ENCODE peak calls at places on chromosomes 1 and 21, in nine cellular contexts. One of them, this sample, is unnamed.

GRCh38 chr1:944341-945325 is 14.4 kb downstream of the NOC2L start:
- DNase-seq in HS-27A: no peak
- DNase-seq in posterior vena cava: no peak
- DNase-seq in bronchial epithelial cell: no peak
- DNase-seq in stimulated activated CD8-positive, alpha-beta memory T cell treated with anti-CD3 and anti-CD28 coated beads, Interleukin-7, amount 100 ng/mL, for 1 hour: no peak
- DNase-seq in omental fat pad: no peak
- DNase-seq in stimulated activated CD4-positive, alpha-beta T cell treated with anti-CD3 and anti-CD28 coated beads, TNF-alpha, amount 100 ng/mL, for 1 hour: no peak
- DNase-seq in anterior cingulate cortex: no peak
- DNase-seq in CD8-positive, alpha-beta T cell: no peak
- DNase-seq in this sample: no peak

GRCh38 chr1:85047472-85048295 is 616 bp downstream of the MCOLN3 start:
- DNase-seq in HS-27A: no peak
- DNase-seq in posterior vena cava: peak; percentile 74
- DNase-seq in bronchial epithelial cell: no peak
- DNase-seq in stimulated activated CD8-positive, alpha-beta memory T cell treated with anti-CD3 and anti-CD28 coated beads, Interleukin-7, amount 100 ng/mL, for 1 hour: no peak
- DNase-seq in omental fat pad: no peak
- DNase-seq in stimulated activated CD4-positive, alpha-beta T cell treated with anti-CD3 and anti-CD28 coated beads, TNF-alpha, amount 100 ng/mL, for 1 hour: no peak
- DNase-seq in anterior cingulate cortex: no peak
- DNase-seq in CD8-positive, alpha-beta T cell: no peak
- DNase-seq in this sample: no peak

GRCh38 chr1:30744060-30744756 is 13.4 kb downstream of the LAPTM5 start:
- DNase-seq in HS-27A: no peak
- DNase-seq in posterior vena cava: no peak
- DNase-seq in bronchial epithelial cell: peak; percentile 25
- DNase-seq in stimulated activated CD8-positive, alpha-beta memory T cell treated with anti-CD3 and anti-CD28 coated beads, Interleukin-7, amount 100 ng/mL, for 1 hour: no peak
- DNase-seq in omental fat pad: no peak
- DNase-seq in stimulated activated CD4-positive, alpha-beta T cell treated with anti-CD3 and anti-CD28 coated beads, TNF-alpha, amount 100 ng/mL, for 1 hour: no peak
- DNase-seq in anterior cingulate cortex: no peak
- DNase-seq in CD8-positive, alpha-beta T cell: no peak
- DNase-seq in this sample: no peak

GRCh38 chr21:28669978-28670377 is 322.7 kb downstream of the LTN1 start:
- DNase-seq in HS-27A: no peak
- DNase-seq in posterior vena cava: no peak
- DNase-seq in bronchial epithelial cell: no peak
- DNase-seq in stimulated activated CD8-positive, alpha-beta memory T cell treated with anti-CD3 and anti-CD28 coated beads, Interleukin-7, amount 100 ng/mL, for 1 hour: no peak
- DNase-seq in omental fat pad: no peak
- DNase-seq in stimulated activated CD4-positive, alpha-beta T cell treated with anti-CD3 and anti-CD28 coated beads, TNF-alpha, amount 100 ng/mL, for 1 hour: no peak
- DNase-seq in anterior cingulate cortex: no peak
- DNase-seq in CD8-positive, alpha-beta T cell: no peak
- DNase-seq in this sample: no peak

GRCh38 chr1:68796888-68797287 is 300.0 kb upstream of the DEPDC1 start:
- DNase-seq in HS-27A: no peak
- DNase-seq in posterior vena cava: no peak
- DNase-seq in bronchial epithelial cell: no peak
- DNase-seq in stimulated activated CD8-positive, alpha-beta memory T cell treated with anti-CD3 and anti-CD28 coated beads, Interleukin-7, amount 100 ng/mL, for 1 hour: no peak
- DNase-seq in omental fat pad: no peak
- DNase-seq in stimulated activated CD4-positive, alpha-beta T cell treated with anti-CD3 and anti-CD28 coated beads, TNF-alpha, amount 100 ng/mL, for 1 hour: no peak
- DNase-seq in anterior cingulate cortex: no peak
- DNase-seq in CD8-positive, alpha-beta T cell: no peak
- DNase-seq in this sample: no peak

GRCh38 chr1:45305231-45305630 is 21.5 kb upstream of the HPDL start:
- DNase-seq in HS-27A: no peak
- DNase-seq in posterior vena cava: no peak
- DNase-seq in bronchial epithelial cell: no peak
- DNase-seq in stimulated activated CD8-positive, alpha-beta memory T cell treated with anti-CD3 and anti-CD28 coated beads, Interleukin-7, amount 100 ng/mL, for 1 hour: no peak
- DNase-seq in omental fat pad: no peak
- DNase-seq in stimulated activated CD4-positive, alpha-beta T cell treated with anti-CD3 and anti-CD28 coated beads, TNF-alpha, amount 100 ng/mL, for 1 hour: no peak
- DNase-seq in anterior cingulate cortex: no peak
- DNase-seq in CD8-positive, alpha-beta T cell: no peak
- DNase-seq in this sample: no peak

GRCh38 chr1:66323958-66324357 is 210.0 kb upstream of the SGIP1 start:
- DNase-seq in HS-27A: no peak
- DNase-seq in posterior vena cava: no peak
- DNase-seq in bronchial epithelial cell: no peak
- DNase-seq in stimulated activated CD8-positive, alpha-beta memory T cell treated with anti-CD3 and anti-CD28 coated beads, Interleukin-7, amount 100 ng/mL, for 1 hour: no peak
- DNase-seq in omental fat pad: no peak
- DNase-seq in stimulated activated CD4-positive, alpha-beta T cell treated with anti-CD3 and anti-CD28 coated beads, TNF-alpha, amount 100 ng/mL, for 1 hour: no peak
- DNase-seq in anterior cingulate cortex: no peak
- DNase-seq in CD8-positive, alpha-beta T cell: no peak
- DNase-seq in this sample: no peak

GRCh38 chr1:85801520-85801919 is 93.3 kb upstream of the ZNHIT6 start:
- DNase-seq in HS-27A: no peak
- DNase-seq in posterior vena cava: no peak
- DNase-seq in bronchial epithelial cell: peak; percentile 65
- DNase-seq in stimulated activated CD8-positive, alpha-beta memory T cell treated with anti-CD3 and anti-CD28 coated beads, Interleukin-7, amount 100 ng/mL, for 1 hour: no peak
- DNase-seq in omental fat pad: no peak
- DNase-seq in stimulated activated CD4-positive, alpha-beta T cell treated with anti-CD3 and anti-CD28 coated beads, TNF-alpha, amount 100 ng/mL, for 1 hour: no peak
- DNase-seq in anterior cingulate cortex: no peak
- DNase-seq in CD8-positive, alpha-beta T cell: no peak
- DNase-seq in this sample: no peak

GRCh38 chr1:165581926-165582325 is 38.1 kb downstream of the LRRC52 start:
- DNase-seq in HS-27A: no peak
- DNase-seq in posterior vena cava: no peak
- DNase-seq in bronchial epithelial cell: no peak
- DNase-seq in stimulated activated CD8-positive, alpha-beta memory T cell treated with anti-CD3 and anti-CD28 coated beads, Interleukin-7, amount 100 ng/mL, for 1 hour: no peak
- DNase-seq in omental fat pad: no peak
- DNase-seq in stimulated activated CD4-positive, alpha-beta T cell treated with anti-CD3 and anti-CD28 coated beads, TNF-alpha, amount 100 ng/mL, for 1 hour: no peak
- DNase-seq in anterior cingulate cortex: no peak
- DNase-seq in CD8-positive, alpha-beta T cell: no peak
- DNase-seq in this sample: no peak

GRCh38 chr1:229029644-229030235 is 241.2 kb upstream of the RAB4A start:
- DNase-seq in HS-27A: no peak
- DNase-seq in posterior vena cava: no peak
- DNase-seq in bronchial epithelial cell: no peak
- DNase-seq in stimulated activated CD8-positive, alpha-beta memory T cell treated with anti-CD3 and anti-CD28 coated beads, Interleukin-7, amount 100 ng/mL, for 1 hour: no peak
- DNase-seq in omental fat pad: no peak
- DNase-seq in stimulated activated CD4-positive, alpha-beta T cell treated with anti-CD3 and anti-CD28 coated beads, TNF-alpha, amount 100 ng/mL, for 1 hour: no peak
- DNase-seq in anterior cingulate cortex: no peak
- DNase-seq in CD8-positive, alpha-beta T cell: no peak
- DNase-seq in this sample: no peak

GRCh38 chr21:43969115-43969444 is 43.0 kb upstream of the TRAPPC10 start:
- DNase-seq in HS-27A: no peak
- DNase-seq in posterior vena cava: no peak
- DNase-seq in bronchial epithelial cell: no peak
- DNase-seq in stimulated activated CD8-positive, alpha-beta memory T cell treated with anti-CD3 and anti-CD28 coated beads, Interleukin-7, amount 100 ng/mL, for 1 hour: no peak
- DNase-seq in omental fat pad: no peak
- DNase-seq in stimulated activated CD4-positive, alpha-beta T cell treated with anti-CD3 and anti-CD28 coated beads, TNF-alpha, amount 100 ng/mL, for 1 hour: no peak
- DNase-seq in anterior cingulate cortex: no peak
- DNase-seq in CD8-positive, alpha-beta T cell: no peak
- DNase-seq in this sample: no peak

GRCh38 chr21:34807146-34807880 is 138.5 kb downstream of the CLIC6 start:
- DNase-seq in HS-27A: peak; percentile 89
- DNase-seq in posterior vena cava: peak; percentile 78
- DNase-seq in bronchial epithelial cell: peak; percentile 99
- DNase-seq in stimulated activated CD8-positive, alpha-beta memory T cell treated with anti-CD3 and anti-CD28 coated beads, Interleukin-7, amount 100 ng/mL, for 1 hour: peak; percentile 37
- DNase-seq in omental fat pad: peak; percentile 45
- DNase-seq in stimulated activated CD4-positive, alpha-beta T cell treated with anti-CD3 and anti-CD28 coated beads, TNF-alpha, amount 100 ng/mL, for 1 hour: peak; percentile 28
- DNase-seq in anterior cingulate cortex: no peak
- DNase-seq in CD8-positive, alpha-beta T cell: peak; percentile 45
- DNase-seq in this sample: no peak

GRCh38 chr1:9881838-9882249 is 28.2 kb downstream of the CTNNBIP1 start:
- DNase-seq in HS-27A: peak; percentile 83
- DNase-seq in posterior vena cava: no peak
- DNase-seq in bronchial epithelial cell: peak; percentile 79
- DNase-seq in stimulated activated CD8-positive, alpha-beta memory T cell treated with anti-CD3 and anti-CD28 coated beads, Interleukin-7, amount 100 ng/mL, for 1 hour: no peak
- DNase-seq in omental fat pad: no peak
- DNase-seq in stimulated activated CD4-positive, alpha-beta T cell treated with anti-CD3 and anti-CD28 coated beads, TNF-alpha, amount 100 ng/mL, for 1 hour: no peak
- DNase-seq in anterior cingulate cortex: no peak
- DNase-seq in CD8-positive, alpha-beta T cell: no peak
- DNase-seq in this sample: no peak

GRCh38 chr1:94783342-94784264 is 36.6 kb upstream of the SLC44A3 start:
- DNase-seq in HS-27A: peak; percentile 91
- DNase-seq in posterior vena cava: peak; percentile 95
- DNase-seq in bronchial epithelial cell: no peak
- DNase-seq in stimulated activated CD8-positive, alpha-beta memory T cell treated with anti-CD3 and anti-CD28 coated beads, Interleukin-7, amount 100 ng/mL, for 1 hour: no peak
- DNase-seq in omental fat pad: no peak
- DNase-seq in stimulated activated CD4-positive, alpha-beta T cell treated with anti-CD3 and anti-CD28 coated beads, TNF-alpha, amount 100 ng/mL, for 1 hour: no peak
- DNase-seq in anterior cingulate cortex: peak; percentile 12
- DNase-seq in CD8-positive, alpha-beta T cell: no peak
- DNase-seq in this sample: peak; percentile 74

GRCh38 chr21:39451332-39452206 is at the start of gene SH3BGR:
- DNase-seq in HS-27A: no peak
- DNase-seq in posterior vena cava: no peak
- DNase-seq in bronchial epithelial cell: peak; percentile 9
- DNase-seq in stimulated activated CD8-positive, alpha-beta memory T cell treated with anti-CD3 and anti-CD28 coated beads, Interleukin-7, amount 100 ng/mL, for 1 hour: no peak
- DNase-seq in omental fat pad: no peak
- DNase-seq in stimulated activated CD4-positive, alpha-beta T cell treated with anti-CD3 and anti-CD28 coated beads, TNF-alpha, amount 100 ng/mL, for 1 hour: no peak
- DNase-seq in anterior cingulate cortex: peak; percentile 25
- DNase-seq in CD8-positive, alpha-beta T cell: no peak
- DNase-seq in this sample: peak; percentile 58

GRCh38 chr1:116006486-116006964 is 30.2 kb downstream of the SLC22A15 start:
- DNase-seq in HS-27A: no peak
- DNase-seq in posterior vena cava: no peak
- DNase-seq in bronchial epithelial cell: no peak
- DNase-seq in stimulated activated CD8-positive, alpha-beta memory T cell treated with anti-CD3 and anti-CD28 coated beads, Interleukin-7, amount 100 ng/mL, for 1 hour: no peak
- DNase-seq in omental fat pad: no peak
- DNase-seq in stimulated activated CD4-positive, alpha-beta T cell treated with anti-CD3 and anti-CD28 coated beads, TNF-alpha, amount 100 ng/mL, for 1 hour: no peak
- DNase-seq in anterior cingulate cortex: no peak
- DNase-seq in CD8-positive, alpha-beta T cell: no peak
- DNase-seq in this sample: no peak

GRCh38 chr1:27785763-27786162 is 12.7 kb downstream of the STX12 start:
- DNase-seq in HS-27A: no peak
- DNase-seq in posterior vena cava: no peak
- DNase-seq in bronchial epithelial cell: peak; percentile 70
- DNase-seq in stimulated activated CD8-positive, alpha-beta memory T cell treated with anti-CD3 and anti-CD28 coated beads, Interleukin-7, amount 100 ng/mL, for 1 hour: no peak
- DNase-seq in omental fat pad: no peak
- DNase-seq in stimulated activated CD4-positive, alpha-beta T cell treated with anti-CD3 and anti-CD28 coated beads, TNF-alpha, amount 100 ng/mL, for 1 hour: no peak
- DNase-seq in anterior cingulate cortex: no peak
- DNase-seq in CD8-positive, alpha-beta T cell: no peak
- DNase-seq in this sample: no peak

GRCh38 chr1:10890391-10891073 is 94.1 kb upstream of the CASZ1 start:
- DNase-seq in HS-27A: no peak
- DNase-seq in posterior vena cava: no peak
- DNase-seq in bronchial epithelial cell: peak; percentile 74
- DNase-seq in stimulated activated CD8-positive, alpha-beta memory T cell treated with anti-CD3 and anti-CD28 coated beads, Interleukin-7, amount 100 ng/mL, for 1 hour: no peak
- DNase-seq in omental fat pad: no peak
- DNase-seq in stimulated activated CD4-positive, alpha-beta T cell treated with anti-CD3 and anti-CD28 coated beads, TNF-alpha, amount 100 ng/mL, for 1 hour: no peak
- DNase-seq in anterior cingulate cortex: no peak
- DNase-seq in CD8-positive, alpha-beta T cell: no peak
- DNase-seq in this sample: no peak

GRCh38 chr1:221741364-221741970 is 422 bp downstream of the DUSP10 start:
- DNase-seq in HS-27A: no peak
- DNase-seq in posterior vena cava: peak; percentile 81
- DNase-seq in bronchial epithelial cell: peak; percentile 43
- DNase-seq in stimulated activated CD8-positive, alpha-beta memory T cell treated with anti-CD3 and anti-CD28 coated beads, Interleukin-7, amount 100 ng/mL, for 1 hour: no peak
- DNase-seq in omental fat pad: no peak
- DNase-seq in stimulated activated CD4-positive, alpha-beta T cell treated with anti-CD3 and anti-CD28 coated beads, TNF-alpha, amount 100 ng/mL, for 1 hour: no peak
- DNase-seq in anterior cingulate cortex: no peak
- DNase-seq in CD8-positive, alpha-beta T cell: peak; percentile 7
- DNase-seq in this sample: peak; percentile 42

GRCh38 chr1:23273450-23274133 is 56.3 kb upstream of the HTR1D start:
- DNase-seq in HS-27A: peak; percentile 87
- DNase-seq in posterior vena cava: no peak
- DNase-seq in bronchial epithelial cell: peak; percentile 46
- DNase-seq in stimulated activated CD8-positive, alpha-beta memory T cell treated with anti-CD3 and anti-CD28 coated beads, Interleukin-7, amount 100 ng/mL, for 1 hour: no peak
- DNase-seq in omental fat pad: no peak
- DNase-seq in stimulated activated CD4-positive, alpha-beta T cell treated with anti-CD3 and anti-CD28 coated beads, TNF-alpha, amount 100 ng/mL, for 1 hour: no peak
- DNase-seq in anterior cingulate cortex: no peak
- DNase-seq in CD8-positive, alpha-beta T cell: no peak
- DNase-seq in this sample: no peak

GRCh38 chr1:205750683-205751651 is 985 bp upstream of the NUCKS1 start:
- DNase-seq in HS-27A: no peak
- DNase-seq in posterior vena cava: no peak
- DNase-seq in bronchial epithelial cell: no peak
- DNase-seq in stimulated activated CD8-positive, alpha-beta memory T cell treated with anti-CD3 and anti-CD28 coated beads, Interleukin-7, amount 100 ng/mL, for 1 hour: no peak
- DNase-seq in omental fat pad: no peak
- DNase-seq in stimulated activated CD4-positive, alpha-beta T cell treated with anti-CD3 and anti-CD28 coated beads, TNF-alpha, amount 100 ng/mL, for 1 hour: no peak
- DNase-seq in anterior cingulate cortex: no peak
- DNase-seq in CD8-positive, alpha-beta T cell: no peak
- DNase-seq in this sample: no peak

GRCh38 chr1:89781494-89782126 is 39.2 kb upstream of the LRRC8D start:
- DNase-seq in HS-27A: no peak
- DNase-seq in posterior vena cava: no peak
- DNase-seq in bronchial epithelial cell: no peak
- DNase-seq in stimulated activated CD8-positive, alpha-beta memory T cell treated with anti-CD3 and anti-CD28 coated beads, Interleukin-7, amount 100 ng/mL, for 1 hour: no peak
- DNase-seq in omental fat pad: no peak
- DNase-seq in stimulated activated CD4-positive, alpha-beta T cell treated with anti-CD3 and anti-CD28 coated beads, TNF-alpha, amount 100 ng/mL, for 1 hour: peak; percentile 31
- DNase-seq in anterior cingulate cortex: no peak
- DNase-seq in CD8-positive, alpha-beta T cell: peak; percentile 30
- DNase-seq in this sample: no peak

GRCh38 chr21:16145479-16145878 is 415.7 kb downstream of the USP25 start:
- DNase-seq in HS-27A: no peak
- DNase-seq in posterior vena cava: no peak
- DNase-seq in bronchial epithelial cell: no peak
- DNase-seq in stimulated activated CD8-positive, alpha-beta memory T cell treated with anti-CD3 and anti-CD28 coated beads, Interleukin-7, amount 100 ng/mL, for 1 hour: no peak
- DNase-seq in omental fat pad: no peak
- DNase-seq in stimulated activated CD4-positive, alpha-beta T cell treated with anti-CD3 and anti-CD28 coated beads, TNF-alpha, amount 100 ng/mL, for 1 hour: no peak
- DNase-seq in anterior cingulate cortex: no peak
- DNase-seq in CD8-positive, alpha-beta T cell: no peak
- DNase-seq in this sample: no peak

GRCh38 chr1:39391741-39392679 is 99.4 kb upstream of the BMP8A start:
- DNase-seq in HS-27A: no peak
- DNase-seq in posterior vena cava: no peak
- DNase-seq in bronchial epithelial cell: peak; percentile 81
- DNase-seq in stimulated activated CD8-positive, alpha-beta memory T cell treated with anti-CD3 and anti-CD28 coated beads, Interleukin-7, amount 100 ng/mL, for 1 hour: no peak
- DNase-seq in omental fat pad: no peak
- DNase-seq in stimulated activated CD4-positive, alpha-beta T cell treated with anti-CD3 and anti-CD28 coated beads, TNF-alpha, amount 100 ng/mL, for 1 hour: no peak
- DNase-seq in anterior cingulate cortex: no peak
- DNase-seq in CD8-positive, alpha-beta T cell: no peak
- DNase-seq in this sample: no peak

GRCh38 chr1:43525995-43526394 is 4.7 kb upstream of the PTPRF start:
- DNase-seq in HS-27A: no peak
- DNase-seq in posterior vena cava: peak; percentile 24
- DNase-seq in bronchial epithelial cell: peak; percentile 69
- DNase-seq in stimulated activated CD8-positive, alpha-beta memory T cell treated with anti-CD3 and anti-CD28 coated beads, Interleukin-7, amount 100 ng/mL, for 1 hour: no peak
- DNase-seq in omental fat pad: no peak
- DNase-seq in stimulated activated CD4-positive, alpha-beta T cell treated with anti-CD3 and anti-CD28 coated beads, TNF-alpha, amount 100 ng/mL, for 1 hour: no peak
- DNase-seq in anterior cingulate cortex: no peak
- DNase-seq in CD8-positive, alpha-beta T cell: no peak
- DNase-seq in this sample: no peak

GRCh38 chr1:204072951-204073836 is at the start of gene SOX13:
- DNase-seq in HS-27A: peak; percentile 79
- DNase-seq in posterior vena cava: peak; percentile 96
- DNase-seq in bronchial epithelial cell: peak; percentile 75
- DNase-seq in stimulated activated CD8-positive, alpha-beta memory T cell treated with anti-CD3 and anti-CD28 coated beads, Interleukin-7, amount 100 ng/mL, for 1 hour: no peak
- DNase-seq in omental fat pad: no peak
- DNase-seq in stimulated activated CD4-positive, alpha-beta T cell treated with anti-CD3 and anti-CD28 coated beads, TNF-alpha, amount 100 ng/mL, for 1 hour: no peak
- DNase-seq in anterior cingulate cortex: peak; percentile 75
- DNase-seq in CD8-positive, alpha-beta T cell: peak; percentile 9
- DNase-seq in this sample: peak; percentile 78

GRCh38 chr1:152086785-152087184 is 2.1 kb downstream of the TCHHL1 start:
- DNase-seq in HS-27A: no peak
- DNase-seq in posterior vena cava: no peak
- DNase-seq in bronchial epithelial cell: no peak
- DNase-seq in stimulated activated CD8-positive, alpha-beta memory T cell treated with anti-CD3 and anti-CD28 coated beads, Interleukin-7, amount 100 ng/mL, for 1 hour: no peak
- DNase-seq in omental fat pad: no peak
- DNase-seq in stimulated activated CD4-positive, alpha-beta T cell treated with anti-CD3 and anti-CD28 coated beads, TNF-alpha, amount 100 ng/mL, for 1 hour: no peak
- DNase-seq in anterior cingulate cortex: no peak
- DNase-seq in CD8-positive, alpha-beta T cell: no peak
- DNase-seq in this sample: no peak

GRCh38 chr1:105886309-105886708 is 1170.2 kb upstream of the PRMT6 start:
- DNase-seq in HS-27A: no peak
- DNase-seq in posterior vena cava: no peak
- DNase-seq in bronchial epithelial cell: peak; percentile 9
- DNase-seq in stimulated activated CD8-positive, alpha-beta memory T cell treated with anti-CD3 and anti-CD28 coated beads, Interleukin-7, amount 100 ng/mL, for 1 hour: no peak
- DNase-seq in omental fat pad: no peak
- DNase-seq in stimulated activated CD4-positive, alpha-beta T cell treated with anti-CD3 and anti-CD28 coated beads, TNF-alpha, amount 100 ng/mL, for 1 hour: no peak
- DNase-seq in anterior cingulate cortex: no peak
- DNase-seq in CD8-positive, alpha-beta T cell: no peak
- DNase-seq in this sample: no peak

GRCh38 chr1:24077278-24077978 is 34.5 kb downstream of the MYOM3 start:
- DNase-seq in HS-27A: no peak
- DNase-seq in posterior vena cava: no peak
- DNase-seq in bronchial epithelial cell: no peak
- DNase-seq in stimulated activated CD8-positive, alpha-beta memory T cell treated with anti-CD3 and anti-CD28 coated beads, Interleukin-7, amount 100 ng/mL, for 1 hour: no peak
- DNase-seq in omental fat pad: no peak
- DNase-seq in stimulated activated CD4-positive, alpha-beta T cell treated with anti-CD3 and anti-CD28 coated beads, TNF-alpha, amount 100 ng/mL, for 1 hour: no peak
- DNase-seq in anterior cingulate cortex: no peak
- DNase-seq in CD8-positive, alpha-beta T cell: no peak
- DNase-seq in this sample: no peak

GRCh38 chr1:3504823-3505155 is 50.3 kb downstream of the ARHGEF16 start:
- DNase-seq in HS-27A: no peak
- DNase-seq in posterior vena cava: no peak
- DNase-seq in bronchial epithelial cell: no peak
- DNase-seq in stimulated activated CD8-positive, alpha-beta memory T cell treated with anti-CD3 and anti-CD28 coated beads, Interleukin-7, amount 100 ng/mL, for 1 hour: no peak
- DNase-seq in omental fat pad: no peak
- DNase-seq in stimulated activated CD4-positive, alpha-beta T cell treated with anti-CD3 and anti-CD28 coated beads, TNF-alpha, amount 100 ng/mL, for 1 hour: no peak
- DNase-seq in anterior cingulate cortex: no peak
- DNase-seq in CD8-positive, alpha-beta T cell: no peak
- DNase-seq in this sample: no peak

GRCh38 chr1:7579016-7579415 is 192.1 kb upstream of the VAMP3 start:
- DNase-seq in HS-27A: no peak
- DNase-seq in posterior vena cava: peak; percentile 32
- DNase-seq in bronchial epithelial cell: no peak
- DNase-seq in stimulated activated CD8-positive, alpha-beta memory T cell treated with anti-CD3 and anti-CD28 coated beads, Interleukin-7, amount 100 ng/mL, for 1 hour: no peak
- DNase-seq in omental fat pad: no peak
- DNase-seq in stimulated activated CD4-positive, alpha-beta T cell treated with anti-CD3 and anti-CD28 coated beads, TNF-alpha, amount 100 ng/mL, for 1 hour: no peak
- DNase-seq in anterior cingulate cortex: no peak
- DNase-seq in CD8-positive, alpha-beta T cell: no peak
- DNase-seq in this sample: no peak

This sample was measured in hypothalamus.